ENCODE peak calls at places on chromosomes 12 and 14, in nine cellular contexts. J, B, X, U, F, T, K, Y and A are unnamed samples.

GRCh38 chr12:96514328-96514727 is 25.0 kb downstream of the CFAP54 start:
- DNase-seq in J (no peak), B (no peak), X (no peak), U (peak; percentile 67), F (no peak), T (no peak), K (peak; percentile 62), Y (peak; percentile 60), A (no peak)

GRCh38 chr14:100530270-100531072 is 56.7 kb downstream of the BEGAIN start:
- DNase-seq in J (no peak), B (no peak), X (no peak), U (no peak), F (peak; percentile 68), T (no peak), K (no peak), Y (no peak), A (peak; percentile 52)

GRCh38 chr14:35158951-35159653 is 36.8 kb downstream of the PRORP start:
- DNase-seq in J (no peak), B (no peak), X (no peak), U (no peak), F (no peak), T (no peak), K (no peak), Y (peak; percentile 31), A (no peak)

GRCh38 chr12:64903738-64904137 is 79.3 kb downstream of the TBC1D30 start:
- DNase-seq in J (no peak), B (no peak), X (no peak), U (no peak), F (no peak), T (no peak), K (no peak), Y (peak; percentile 61), A (no peak)

GRCh38 chr14:73269729-73270651 is 32.7 kb downstream of the PAPLN start:
- DNase-seq in J (peak; percentile 61), B (peak; percentile 49), X (no peak), U (peak; percentile 34), F (no peak), T (peak; percentile 78), K (no peak), Y (peak; percentile 18), A (peak; percentile 68)

GRCh38 chr14:22819191-22819988 is 4.2 kb upstream of the SLC7A7 start:
- DNase-seq in J (no peak), B (no peak), X (no peak), U (peak; percentile 85), F (no peak), T (peak; percentile 80), K (no peak), Y (peak; percentile 85), A (peak; percentile 74)

GRCh38 chr14:75685910-75686309 is 24.9 kb downstream of the TTLL5 start:
- DNase-seq in J (no peak), B (no peak), X (no peak), U (no peak), F (no peak), T (no peak), K (no peak), Y (no peak), A (no peak)

GRCh38 chr12:106601031-106601430 is 18.2 kb downstream of the RFX4 start:
- DNase-seq in J (no peak), B (no peak), X (no peak), U (no peak), F (no peak), T (peak; percentile 79), K (no peak), Y (no peak), A (no peak)

GRCh38 chr12:67442347-67442841 is 173.2 kb downstream of the CAND1 start:
- DNase-seq in J (no peak), B (no peak), X (no peak), U (no peak), F (no peak), T (no peak), K (no peak), Y (no peak), A (no peak)

GRCh38 chr12:122836027-122836921 is 1.0 kb downstream of the HIP1R start:
- DNase-seq in J (peak; percentile 41), B (no peak), X (no peak), U (peak; percentile 48), F (no peak), T (peak; percentile 33), K (peak; percentile 38), Y (peak; percentile 16), A (peak; percentile 66)

GRCh38 chr12:132812631-132813305 is 15.9 kb downstream of the GOLGA3 start:
- DNase-seq in J (no peak), B (no peak), X (no peak), U (peak; percentile 84), F (no peak), T (no peak), K (no peak), Y (peak; percentile 81), A (no peak)

GRCh38 chr12:58313091-58313855 is 371.9 kb downstream of the ATP23 start:
- DNase-seq in J (no peak), B (no peak), X (no peak), U (peak; percentile 71), F (no peak), T (no peak), K (no peak), Y (peak; percentile 88), A (no peak)

GRCh38 chr14:72514660-72515025 is 379.3 kb downstream of the DPF3 start:
- DNase-seq in J (no peak), B (no peak), X (no peak), U (no peak), F (no peak), T (no peak), K (no peak), Y (no peak), A (no peak)

GRCh38 chr12:31405021-31405420 is 79.1 kb upstream of the SINHCAF start:
- DNase-seq in J (no peak), B (no peak), X (no peak), U (no peak), F (no peak), T (no peak), K (no peak), Y (no peak), A (no peak)

GRCh38 chr12:53047221-53048032 is 2.4 kb upstream of the TNS2 start:
- DNase-seq in J (peak; percentile 82), B (peak; percentile 88), X (no peak), U (peak; percentile 87), F (peak; percentile 80), T (peak; percentile 86), K (no peak), Y (peak; percentile 69), A (peak; percentile 94)

GRCh38 chr14:77043177-77043983 is 14.9 kb upstream of the IRF2BPL start:
- DNase-seq in J (peak; percentile 45), B (peak; percentile 74), X (no peak), U (peak; percentile 88), F (no peak), T (no peak), K (peak; percentile 60), Y (peak; percentile 91), A (peak; percentile 89)

GRCh38 chr14:77040059-77040308 is 11.5 kb upstream of the IRF2BPL start:
- DNase-seq in J (no peak), B (no peak), X (no peak), U (no peak), F (no peak), T (no peak), K (no peak), Y (no peak), A (no peak)

GRCh38 chr14:77040309-77040994 is 11.9 kb upstream of the IRF2BPL start:
- DNase-seq in J (peak; percentile 100), B (peak; percentile 100), X (peak; percentile 94), U (peak; percentile 100), F (peak; percentile 98), T (peak; percentile 90), K (peak; percentile 99), Y (peak; percentile 99), A (peak; percentile 100)

GRCh38 chr14:77040995-77041744 is 12.7 kb upstream of the IRF2BPL start:
- DNase-seq in J (no peak), B (no peak), X (no peak), U (no peak), F (no peak), T (peak; percentile 54), K (no peak), Y (no peak), A (peak; percentile 74)

GRCh38 chr14:77041837-77042557 is 13.5 kb upstream of the IRF2BPL start:
- DNase-seq in J (peak; percentile 8), B (peak; percentile 75), X (no peak), U (peak; percentile 95), F (no peak), T (no peak), K (no peak), Y (peak; percentile 98), A (peak; percentile 89)
- H3K4me1 ChIP-seq in J (peaks cover 93% of the 10 kb centered on the region), B (peaks cover 40% of the 10 kb centered on the region), X (peaks cover 90% of the 10 kb centered on the region), U (peaks cover 62% of the 10 kb centered on the region), F (peaks cover 89% of the 10 kb centered on the region), T (peaks cover 85% of the 10 kb centered on the region), K (peaks cover 69% of the 10 kb centered on the region), Y (peaks cover 47% of the 10 kb centered on the region), A (peaks cover 99% of the 10 kb centered on the region)

DNA sequence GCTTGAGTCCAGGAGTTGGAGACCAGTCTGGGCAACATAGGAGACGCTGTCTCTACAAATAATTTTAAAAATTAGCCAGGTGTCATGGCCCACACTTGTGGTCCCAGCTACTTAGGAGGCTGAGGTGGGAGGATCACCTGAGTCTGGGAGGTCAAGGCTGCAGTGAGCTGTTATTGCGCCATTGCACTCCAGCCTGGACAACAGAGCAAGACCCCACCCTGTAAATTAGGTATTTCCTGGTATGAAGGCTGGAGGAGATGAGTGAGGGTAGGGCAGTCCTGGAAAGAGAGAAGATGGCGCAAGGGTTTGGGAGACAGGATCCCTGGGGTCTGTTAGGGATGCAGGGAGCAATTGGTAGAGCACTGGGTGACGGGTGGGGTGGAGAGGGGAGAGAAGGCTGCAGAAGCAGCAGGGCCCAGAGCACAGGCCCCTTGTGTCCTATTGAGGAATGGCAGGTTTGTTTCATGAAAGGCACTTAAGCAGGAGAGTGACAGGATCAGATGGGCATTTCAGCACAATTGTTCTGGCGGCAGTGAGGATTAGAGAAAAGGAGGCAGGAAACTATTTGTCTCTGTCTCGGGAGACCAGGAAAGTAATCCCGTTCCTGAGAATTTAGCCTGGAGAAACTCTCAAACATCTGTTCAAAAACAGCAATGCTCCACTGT is 47.2 kb upstream of the KTN1 start:
- DNase-seq in J (peak; percentile 60), B (no peak), X (no peak), U (no peak), F (no peak), T (peak; percentile 47), K (no peak), Y (no peak), A (no peak)
- TF ChIP-seq CTCF in J (no peak), B (no peak), X (peak; percentile 38), U (peak; percentile 16), F (no peak), T (peak; percentile 13), K (no peak), Y (no peak), A (no peak)

DNA sequence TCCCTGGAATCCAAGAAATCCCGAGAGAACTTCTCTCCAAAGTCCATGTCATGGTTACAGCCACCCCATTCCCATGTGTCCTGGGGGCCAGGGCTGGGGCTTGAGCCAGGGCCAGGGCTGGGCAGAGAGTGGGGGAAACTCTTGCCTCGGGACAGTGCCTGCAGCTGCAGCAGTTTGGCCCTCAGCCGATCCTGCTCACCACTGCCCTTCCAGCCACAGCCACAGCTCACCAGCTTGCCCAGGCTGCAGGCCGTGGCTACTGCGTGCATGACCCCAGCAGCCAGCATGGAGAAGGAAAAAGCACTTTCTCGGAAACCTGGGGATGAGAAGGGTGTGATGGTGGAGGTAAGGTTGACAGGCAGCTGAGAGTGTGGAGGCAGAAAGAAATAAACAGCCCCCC is 3.5 kb downstream of the WNT10B start:
- DNase-seq in J (no peak), B (no peak), X (no peak), U (no peak), F (no peak), T (no peak), K (no peak), Y (no peak), A (no peak)
- H3K4me1 ChIP-seq in J (peaks cover 4% of the 10 kb centered on the region), B (peaks cover 4% of the 10 kb centered on the region), X (peaks cover 20% of the 10 kb centered on the region), U (no peaks in the 10 kb centered on the region), F (no peaks in the 10 kb centered on the region), T (peaks cover 58% of the 10 kb centered on the region), K (peaks cover 47% of the 10 kb centered on the region), Y (peaks cover 11% of the 10 kb centered on the region), A (no peaks in the 10 kb centered on the region)

GRCh38 chr14:94521375-94522114 is 12.3 kb upstream of the SERPINA12 start:
- DNase-seq in J (no peak), B (no peak), X (no peak), U (no peak), F (no peak), T (no peak), K (no peak), Y (no peak), A (no peak)
- TF ChIP-seq CTCF in J (no peak), B (no peak), X (no peak), U (no peak), F (no peak), T (peak; percentile 36), K (no peak), Y (no peak), A (no peak)